ENCODE peak calls at places on chromosomes 1 and 21, in ten cellular contexts. One of them, this sample, is unnamed.

GRCh38 chr1:93770640-93771039 is 89.0 kb upstream of the BCAR3 start:
- DNase-seq in GM12865: no peak
- DNase-seq in fibroblast of the aortic adventitia: peak; percentile 38
- DNase-seq in AG08396: peak; percentile 20
- DNase-seq in non-pigmented ciliary epithelial cell: no peak
- DNase-seq in amygdala: no peak
- DNase-seq in T-cell: no peak
- DNase-seq in choroid plexus epithelial cell: no peak
- DNase-seq in kidney tubule cell: no peak
- DNase-seq in activated naive CD8-positive, alpha-beta T cell treated with anti-CD3 and anti-CD28 coated beads, Interleukin-2, amount 10 ng/mL, durations not matched to agents 7 days and 5 days: no peak
- DNase-seq in this sample: peak; percentile 49

GRCh38 chr21:26710155-26710554 is 135.1 kb downstream of the ADAMTS1 start:
- DNase-seq in activated naive CD8-positive, alpha-beta T cell treated with anti-CD3 and anti-CD28 coated beads, Interleukin-2, amount 10 ng/mL, durations not matched to agents 7 days and 5 days: no peak
- DNase-seq in T-cell: no peak
- DNase-seq in kidney tubule cell: no peak
- DNase-seq in fibroblast of the aortic adventitia: no peak
- DNase-seq in amygdala: no peak
- DNase-seq in GM12865: no peak
- DNase-seq in non-pigmented ciliary epithelial cell: no peak
- DNase-seq in AG08396: no peak
- DNase-seq in choroid plexus epithelial cell: no peak
- DNase-seq in this sample: peak; percentile 10

GRCh38 chr21:25561668-25562641 is 45.3 kb downstream of the MRPL39 start:
- DNase-seq in amygdala: no peak
- DNase-seq in choroid plexus epithelial cell: peak; percentile 74
- DNase-seq in kidney tubule cell: peak; percentile 87
- DNase-seq in activated naive CD8-positive, alpha-beta T cell treated with anti-CD3 and anti-CD28 coated beads, Interleukin-2, amount 10 ng/mL, durations not matched to agents 7 days and 5 days: peak; percentile 80
- DNase-seq in non-pigmented ciliary epithelial cell: no peak
- DNase-seq in fibroblast of the aortic adventitia: peak; percentile 73
- DNase-seq in GM12865: peak; percentile 94
- DNase-seq in T-cell: peak; percentile 59
- DNase-seq in AG08396: peak; percentile 80
- DNase-seq in this sample: peak; percentile 81

GRCh38 chr1:216731562-216731961 is 8.3 kb upstream of the ESRRG start:
- DNase-seq in T-cell: no peak
- DNase-seq in AG08396: no peak
- DNase-seq in amygdala: no peak
- DNase-seq in activated naive CD8-positive, alpha-beta T cell treated with anti-CD3 and anti-CD28 coated beads, Interleukin-2, amount 10 ng/mL, durations not matched to agents 7 days and 5 days: no peak
- DNase-seq in non-pigmented ciliary epithelial cell: no peak
- DNase-seq in fibroblast of the aortic adventitia: no peak
- DNase-seq in choroid plexus epithelial cell: no peak
- DNase-seq in kidney tubule cell: no peak
- DNase-seq in GM12865: no peak
- DNase-seq in this sample: no peak

GRCh38 chr1:38728176-38728908 is 131.2 kb downstream of the RRAGC start:
- DNase-seq in kidney tubule cell: peak; percentile 59
- DNase-seq in GM12865: no peak
- DNase-seq in amygdala: peak; percentile 24
- DNase-seq in choroid plexus epithelial cell: peak; percentile 65
- DNase-seq in activated naive CD8-positive, alpha-beta T cell treated with anti-CD3 and anti-CD28 coated beads, Interleukin-2, amount 10 ng/mL, durations not matched to agents 7 days and 5 days: no peak
- DNase-seq in T-cell: no peak
- DNase-seq in AG08396: no peak
- DNase-seq in non-pigmented ciliary epithelial cell: no peak
- DNase-seq in fibroblast of the aortic adventitia: peak; percentile 70
- DNase-seq in this sample: no peak

GRCh38 chr1:197526736-197527371 is 248.4 kb downstream of the DENND1B start:
- DNase-seq in kidney tubule cell: peak; percentile 47
- DNase-seq in fibroblast of the aortic adventitia: peak; percentile 63
- DNase-seq in AG08396: peak; percentile 4
- DNase-seq in activated naive CD8-positive, alpha-beta T cell treated with anti-CD3 and anti-CD28 coated beads, Interleukin-2, amount 10 ng/mL, durations not matched to agents 7 days and 5 days: no peak
- DNase-seq in amygdala: no peak
- DNase-seq in non-pigmented ciliary epithelial cell: no peak
- DNase-seq in T-cell: no peak
- DNase-seq in choroid plexus epithelial cell: peak; percentile 52
- DNase-seq in GM12865: peak; percentile 23
- DNase-seq in this sample: no peak

GRCh38 chr1:60898987-60899386 is 183.4 kb upstream of the NFIA start:
- DNase-seq in fibroblast of the aortic adventitia: no peak
- DNase-seq in activated naive CD8-positive, alpha-beta T cell treated with anti-CD3 and anti-CD28 coated beads, Interleukin-2, amount 10 ng/mL, durations not matched to agents 7 days and 5 days: no peak
- DNase-seq in AG08396: no peak
- DNase-seq in kidney tubule cell: no peak
- DNase-seq in non-pigmented ciliary epithelial cell: no peak
- DNase-seq in T-cell: no peak
- DNase-seq in GM12865: peak; percentile 33
- DNase-seq in choroid plexus epithelial cell: no peak
- DNase-seq in amygdala: no peak
- DNase-seq in this sample: no peak

GRCh38 chr1:41110721-41111120 is 89.2 kb upstream of the SLFNL1 start:
- DNase-seq in AG08396: no peak
- DNase-seq in GM12865: no peak
- DNase-seq in T-cell: no peak
- DNase-seq in fibroblast of the aortic adventitia: no peak
- DNase-seq in choroid plexus epithelial cell: no peak
- DNase-seq in kidney tubule cell: no peak
- DNase-seq in activated naive CD8-positive, alpha-beta T cell treated with anti-CD3 and anti-CD28 coated beads, Interleukin-2, amount 10 ng/mL, durations not matched to agents 7 days and 5 days: no peak
- DNase-seq in non-pigmented ciliary epithelial cell: no peak
- DNase-seq in amygdala: no peak
- DNase-seq in this sample: no peak

GRCh38 chr1:107529511-107530149 is 388.8 kb downstream of the NTNG1 start:
- DNase-seq in GM12865: peak; percentile 72
- DNase-seq in non-pigmented ciliary epithelial cell: peak; percentile 17
- DNase-seq in activated naive CD8-positive, alpha-beta T cell treated with anti-CD3 and anti-CD28 coated beads, Interleukin-2, amount 10 ng/mL, durations not matched to agents 7 days and 5 days: no peak
- DNase-seq in amygdala: no peak
- DNase-seq in AG08396: peak; percentile 19
- DNase-seq in T-cell: no peak
- DNase-seq in choroid plexus epithelial cell: peak; percentile 71
- DNase-seq in kidney tubule cell: peak; percentile 70
- DNase-seq in fibroblast of the aortic adventitia: peak; percentile 61
- DNase-seq in this sample: peak; percentile 71

GRCh38 chr1:163824006-163824405 is 502.3 kb downstream of the NUF2 start:
- DNase-seq in fibroblast of the aortic adventitia: peak; percentile 97
- DNase-seq in AG08396: peak; percentile 51
- DNase-seq in amygdala: no peak
- DNase-seq in GM12865: no peak
- DNase-seq in activated naive CD8-positive, alpha-beta T cell treated with anti-CD3 and anti-CD28 coated beads, Interleukin-2, amount 10 ng/mL, durations not matched to agents 7 days and 5 days: no peak
- DNase-seq in kidney tubule cell: no peak
- DNase-seq in T-cell: no peak
- DNase-seq in non-pigmented ciliary epithelial cell: peak; percentile 80
- DNase-seq in choroid plexus epithelial cell: peak; percentile 63
- DNase-seq in this sample: no peak

GRCh38 chr1:102772831-102773230 is 335.5 kb downstream of the COL11A1 start:
- DNase-seq in GM12865: no peak
- DNase-seq in choroid plexus epithelial cell: peak; percentile 2
- DNase-seq in amygdala: no peak
- DNase-seq in T-cell: no peak
- DNase-seq in fibroblast of the aortic adventitia: no peak
- DNase-seq in kidney tubule cell: no peak
- DNase-seq in AG08396: no peak
- DNase-seq in activated naive CD8-positive, alpha-beta T cell treated with anti-CD3 and anti-CD28 coated beads, Interleukin-2, amount 10 ng/mL, durations not matched to agents 7 days and 5 days: no peak
- DNase-seq in non-pigmented ciliary epithelial cell: no peak
- DNase-seq in this sample: peak; percentile 23

GRCh38 chr1:168092151-168092550 is 44.6 kb downstream of the GPR161 start:
- DNase-seq in AG08396: no peak
- DNase-seq in non-pigmented ciliary epithelial cell: no peak
- DNase-seq in GM12865: no peak
- DNase-seq in fibroblast of the aortic adventitia: peak; percentile 4
- DNase-seq in activated naive CD8-positive, alpha-beta T cell treated with anti-CD3 and anti-CD28 coated beads, Interleukin-2, amount 10 ng/mL, durations not matched to agents 7 days and 5 days: no peak
- DNase-seq in amygdala: no peak
- DNase-seq in T-cell: no peak
- DNase-seq in kidney tubule cell: no peak
- DNase-seq in choroid plexus epithelial cell: no peak
- DNase-seq in this sample: no peak

GRCh38 chr1:223765036-223765718 is 52.8 kb downstream of the CAPN2 start:
- DNase-seq in non-pigmented ciliary epithelial cell: no peak
- DNase-seq in AG08396: no peak
- DNase-seq in GM12865: no peak
- DNase-seq in kidney tubule cell: peak; percentile 52
- DNase-seq in fibroblast of the aortic adventitia: peak; percentile 54
- DNase-seq in amygdala: peak; percentile 86
- DNase-seq in choroid plexus epithelial cell: peak; percentile 63
- DNase-seq in activated naive CD8-positive, alpha-beta T cell treated with anti-CD3 and anti-CD28 coated beads, Interleukin-2, amount 10 ng/mL, durations not matched to agents 7 days and 5 days: no peak
- DNase-seq in T-cell: no peak
- DNase-seq in this sample: no peak

GRCh38 chr21:45542667-45543370 is 579 bp upstream of the SLC19A1 start:
- DNase-seq in activated naive CD8-positive, alpha-beta T cell treated with anti-CD3 and anti-CD28 coated beads, Interleukin-2, amount 10 ng/mL, durations not matched to agents 7 days and 5 days: peak; percentile 49
- DNase-seq in T-cell: no peak
- DNase-seq in amygdala: no peak
- DNase-seq in choroid plexus epithelial cell: no peak
- DNase-seq in GM12865: no peak
- DNase-seq in AG08396: peak; percentile 53
- DNase-seq in non-pigmented ciliary epithelial cell: no peak
- DNase-seq in kidney tubule cell: no peak
- DNase-seq in fibroblast of the aortic adventitia: no peak
- DNase-seq in this sample: peak; percentile 61

GRCh38 chr1:118978914-118979701 is 9.0 kb downstream of the TBX15 start:
- DNase-seq in activated naive CD8-positive, alpha-beta T cell treated with anti-CD3 and anti-CD28 coated beads, Interleukin-2, amount 10 ng/mL, durations not matched to agents 7 days and 5 days: no peak
- DNase-seq in fibroblast of the aortic adventitia: no peak
- DNase-seq in amygdala: no peak
- DNase-seq in choroid plexus epithelial cell: no peak
- DNase-seq in non-pigmented ciliary epithelial cell: no peak
- DNase-seq in AG08396: no peak
- DNase-seq in T-cell: no peak
- DNase-seq in GM12865: no peak
- DNase-seq in kidney tubule cell: no peak
- DNase-seq in this sample: no peak